ENCODE peak calls at places on chromosomes 7 and 10, in five cellular contexts. One of them, this sample, is unnamed.
A peak's percentile ranks its signal among the peaks of the same experiment; 100 is the strongest.

GRCh38 chr7:17486835-17487234 is 188.4 kb downstream of the AHR start:
- DNase-seq in dorsolateral prefrontal cortex: no peak
- DNase-seq in fibroblast of lung: no peak
- DNase-seq in right atrium auricular region: no peak
- DNase-seq in esophagus squamous epithelium: no peak
- DNase-seq in this sample: no peak

GRCh38 chr10:84177541-84178386 is 4.2 kb downstream of the GPR15LG start:
- DNase-seq in fibroblast of lung: no peak
- DNase-seq in right atrium auricular region: no peak
- DNase-seq in dorsolateral prefrontal cortex: no peak
- DNase-seq in esophagus squamous epithelium: no peak
- DNase-seq in this sample: no peak

GRCh38 chr10:44209806-44210205 is 175.1 kb downstream of the CXCL12 start:
- DNase-seq in fibroblast of lung: no peak
- DNase-seq in right atrium auricular region: no peak
- DNase-seq in esophagus squamous epithelium: no peak
- DNase-seq in dorsolateral prefrontal cortex: no peak
- DNase-seq in this sample: no peak

GRCh38 chr7:27166475-27167169 is 1.3 kb upstream of the HOXA9 start:
- DNase-seq in right atrium auricular region: no peak
- DNase-seq in dorsolateral prefrontal cortex: no peak
- DNase-seq in esophagus squamous epithelium: no peak
- DNase-seq in fibroblast of lung: no peak
- DNase-seq in this sample: no peak

GRCh38 chr7:96640054-96640453 is 69.6 kb downstream of the SEM1 start:
- DNase-seq in esophagus squamous epithelium: no peak
- DNase-seq in fibroblast of lung: no peak
- DNase-seq in dorsolateral prefrontal cortex: no peak
- DNase-seq in right atrium auricular region: no peak
- DNase-seq in this sample: no peak

GRCh38 chr7:140645166-140645565 is 4.6 kb upstream of the DENND2A start:
- DNase-seq in esophagus squamous epithelium: no peak
- DNase-seq in dorsolateral prefrontal cortex: no peak
- DNase-seq in right atrium auricular region: no peak
- DNase-seq in fibroblast of lung: no peak
- DNase-seq in this sample: no peak

GRCh38 chr10:97543025-97543546 is 29.5 kb upstream of the ANKRD2 start:
- DNase-seq in esophagus squamous epithelium: peak; percentile 11
- DNase-seq in dorsolateral prefrontal cortex: peak; percentile 92
- DNase-seq in right atrium auricular region: peak; percentile 94
- DNase-seq in fibroblast of lung: peak; percentile 91
- DNase-seq in this sample: peak; percentile 80

GRCh38 chr10:26579256-26580063 is 118.0 kb upstream of the PDSS1 start:
- DNase-seq in fibroblast of lung: no peak
- DNase-seq in right atrium auricular region: no peak
- DNase-seq in esophagus squamous epithelium: no peak
- DNase-seq in dorsolateral prefrontal cortex: no peak
- DNase-seq in this sample: no peak

GRCh38 chr10:28049286-28049685 is 50.4 kb upstream of the ODAD2 start:
- DNase-seq in esophagus squamous epithelium: no peak
- DNase-seq in dorsolateral prefrontal cortex: no peak
- DNase-seq in fibroblast of lung: no peak
- DNase-seq in right atrium auricular region: no peak
- DNase-seq in this sample: no peak

GRCh38 chr7:4272141-4272540 is 410.0 kb upstream of the FOXK1 start:
- DNase-seq in fibroblast of lung: no peak
- DNase-seq in esophagus squamous epithelium: no peak
- DNase-seq in dorsolateral prefrontal cortex: no peak
- DNase-seq in right atrium auricular region: no peak
- DNase-seq in this sample: no peak

GRCh38 chr7:50679218-50680007 is 103.3 kb downstream of the GRB10 start:
- DNase-seq in dorsolateral prefrontal cortex: no peak
- DNase-seq in right atrium auricular region: no peak
- DNase-seq in fibroblast of lung: peak; percentile 72
- DNase-seq in esophagus squamous epithelium: no peak
- DNase-seq in this sample: no peak

GRCh38 chr7:80380957-80381356 is 130.9 kb downstream of the GNAT3 start:
- DNase-seq in dorsolateral prefrontal cortex: no peak
- DNase-seq in esophagus squamous epithelium: no peak
- DNase-seq in right atrium auricular region: no peak
- DNase-seq in fibroblast of lung: no peak
- DNase-seq in this sample: no peak

GRCh38 chr10:70879244-70879643 is 9.1 kb downstream of the PCBD1 start:
- DNase-seq in dorsolateral prefrontal cortex: no peak
- DNase-seq in fibroblast of lung: no peak
- DNase-seq in esophagus squamous epithelium: no peak
- DNase-seq in right atrium auricular region: no peak
- DNase-seq in this sample: no peak

GRCh38 chr10:132961864-132962622 is 19.7 kb upstream of the CFAP46 start:
- DNase-seq in fibroblast of lung: peak; percentile 78
- DNase-seq in right atrium auricular region: peak; percentile 83
- DNase-seq in esophagus squamous epithelium: no peak
- DNase-seq in dorsolateral prefrontal cortex: peak; percentile 58
- DNase-seq in this sample: no peak

GRCh38 chr7:112897839-112898431 is 107.7 kb upstream of the TMEM168 start:
- DNase-seq in fibroblast of lung: no peak
- DNase-seq in dorsolateral prefrontal cortex: no peak
- DNase-seq in right atrium auricular region: no peak
- DNase-seq in esophagus squamous epithelium: no peak
- DNase-seq in this sample: no peak

GRCh38 chr10:51918921-51919325 is 219.5 kb upstream of the CSTF2T start:
- DNase-seq in fibroblast of lung: no peak
- DNase-seq in right atrium auricular region: no peak
- DNase-seq in dorsolateral prefrontal cortex: no peak
- DNase-seq in esophagus squamous epithelium: no peak
- DNase-seq in this sample: no peak

GRCh38 chr7:49099587-49100326 is 175.4 kb downstream of the CDC14C start:
- DNase-seq in dorsolateral prefrontal cortex: no peak
- DNase-seq in fibroblast of lung: no peak
- DNase-seq in right atrium auricular region: no peak
- DNase-seq in esophagus squamous epithelium: no peak
- DNase-seq in this sample: no peak

GRCh38 chr10:123519861-123520260 is 146.3 kb upstream of the GPR26 start:
- DNase-seq in dorsolateral prefrontal cortex: no peak
- DNase-seq in right atrium auricular region: peak; percentile 44
- DNase-seq in esophagus squamous epithelium: no peak
- DNase-seq in fibroblast of lung: no peak
- DNase-seq in this sample: no peak

GRCh38 chr10:35415505-35415904 is 79.2 kb downstream of the CCNY start:
- DNase-seq in fibroblast of lung: no peak
- DNase-seq in esophagus squamous epithelium: no peak
- DNase-seq in dorsolateral prefrontal cortex: no peak
- DNase-seq in right atrium auricular region: peak; percentile 50
- DNase-seq in this sample: no peak
- H3K27ac ChIP-seq in fibroblast of lung: no peak overlapping the region
- H3K27ac ChIP-seq in esophagus squamous epithelium: no peak overlapping the region
- H3K27ac ChIP-seq in dorsolateral prefrontal cortex: peak overlapping the region; percentile 3
- H3K27ac ChIP-seq in right atrium auricular region: no peak overlapping the region
- H3K27ac ChIP-seq in this sample: peak overlapping the region; percentile 56

GRCh38 chr7:134785842-134786241 is 6.4 kb downstream of the CALD1 start:
- DNase-seq in dorsolateral prefrontal cortex: no peak
- DNase-seq in esophagus squamous epithelium: no peak
- DNase-seq in fibroblast of lung: no peak
- DNase-seq in right atrium auricular region: no peak
- DNase-seq in this sample: no peak

GRCh38 chr7:134788191-134788590 is 8.8 kb downstream of the CALD1 start:
- DNase-seq in dorsolateral prefrontal cortex: no peak
- DNase-seq in esophagus squamous epithelium: no peak
- DNase-seq in fibroblast of lung: no peak
- DNase-seq in right atrium auricular region: no peak
- DNase-seq in this sample: no peak

GRCh38 chr7:134787720-134788119 is 8.3 kb downstream of the CALD1 start:
- DNase-seq in esophagus squamous epithelium: no peak
- DNase-seq in right atrium auricular region: no peak
- DNase-seq in dorsolateral prefrontal cortex: no peak
- DNase-seq in fibroblast of lung: no peak
- DNase-seq in this sample: no peak

GRCh38 chr7:134784251-134785049 is 5.0 kb downstream of the CALD1 start:
- DNase-seq in dorsolateral prefrontal cortex: no peak
- DNase-seq in esophagus squamous epithelium: no peak
- DNase-seq in right atrium auricular region: no peak
- DNase-seq in fibroblast of lung: no peak
- DNase-seq in this sample: no peak

GRCh38 chr7:134787064-134787463 is 7.6 kb downstream of the CALD1 start:
- DNase-seq in esophagus squamous epithelium: no peak
- DNase-seq in dorsolateral prefrontal cortex: no peak
- DNase-seq in fibroblast of lung: no peak
- DNase-seq in right atrium auricular region: no peak
- DNase-seq in this sample: no peak
- H3K27ac ChIP-seq in esophagus squamous epithelium: no peak overlapping the region
- H3K27ac ChIP-seq in dorsolateral prefrontal cortex: no peak overlapping the region
- H3K27ac ChIP-seq in fibroblast of lung: peak overlapping the region; percentile 13
- H3K27ac ChIP-seq in right atrium auricular region: peak overlapping the region; percentile 74
- H3K27ac ChIP-seq in this sample: no peak overlapping the region

DNA sequence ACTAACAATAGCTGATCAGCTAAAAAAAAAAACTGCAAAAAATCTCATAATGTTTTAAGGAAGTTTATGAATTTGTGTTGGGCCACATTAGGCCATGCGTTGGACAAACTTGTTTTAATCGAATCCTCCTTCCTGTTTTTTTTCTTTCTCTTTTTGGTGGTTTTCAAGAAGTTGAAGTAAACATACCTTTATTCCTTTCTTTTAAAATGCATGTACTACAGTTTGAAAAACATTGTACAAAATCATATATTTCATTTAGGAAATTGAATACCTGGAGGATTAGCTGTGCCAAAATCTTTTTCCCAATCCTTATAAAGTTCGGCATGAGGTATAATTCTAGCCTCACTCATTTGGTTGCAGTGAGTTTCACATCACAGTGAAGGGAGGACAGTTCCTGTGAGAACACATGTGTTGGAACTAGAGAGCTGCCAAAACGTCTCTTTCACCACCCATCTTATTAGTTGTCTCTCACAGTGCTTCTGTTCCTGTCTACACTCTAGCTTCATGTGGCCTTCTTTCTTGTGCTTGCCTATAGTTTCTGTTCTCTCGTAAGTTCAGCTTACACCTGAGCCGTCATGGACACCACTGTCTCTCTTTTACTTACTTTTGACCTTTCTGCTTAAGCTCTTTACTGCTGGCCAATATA is 37.7 kb downstream of the ZNRF2 start:
- DNase-seq in esophagus squamous epithelium: no peak
- DNase-seq in dorsolateral prefrontal cortex: no peak
- DNase-seq in fibroblast of lung: peak; percentile 34
- DNase-seq in right atrium auricular region: no peak
- DNase-seq in this sample: no peak
- H3K27ac ChIP-seq in esophagus squamous epithelium: peak overlapping the region; percentile 73
- H3K27ac ChIP-seq in dorsolateral prefrontal cortex: no peak overlapping the region
- H3K27ac ChIP-seq in fibroblast of lung: peak overlapping the region; percentile 60
- H3K27ac ChIP-seq in right atrium auricular region: peak overlapping the region; percentile 30
- H3K27ac ChIP-seq in this sample: no peak overlapping the region

DNA sequence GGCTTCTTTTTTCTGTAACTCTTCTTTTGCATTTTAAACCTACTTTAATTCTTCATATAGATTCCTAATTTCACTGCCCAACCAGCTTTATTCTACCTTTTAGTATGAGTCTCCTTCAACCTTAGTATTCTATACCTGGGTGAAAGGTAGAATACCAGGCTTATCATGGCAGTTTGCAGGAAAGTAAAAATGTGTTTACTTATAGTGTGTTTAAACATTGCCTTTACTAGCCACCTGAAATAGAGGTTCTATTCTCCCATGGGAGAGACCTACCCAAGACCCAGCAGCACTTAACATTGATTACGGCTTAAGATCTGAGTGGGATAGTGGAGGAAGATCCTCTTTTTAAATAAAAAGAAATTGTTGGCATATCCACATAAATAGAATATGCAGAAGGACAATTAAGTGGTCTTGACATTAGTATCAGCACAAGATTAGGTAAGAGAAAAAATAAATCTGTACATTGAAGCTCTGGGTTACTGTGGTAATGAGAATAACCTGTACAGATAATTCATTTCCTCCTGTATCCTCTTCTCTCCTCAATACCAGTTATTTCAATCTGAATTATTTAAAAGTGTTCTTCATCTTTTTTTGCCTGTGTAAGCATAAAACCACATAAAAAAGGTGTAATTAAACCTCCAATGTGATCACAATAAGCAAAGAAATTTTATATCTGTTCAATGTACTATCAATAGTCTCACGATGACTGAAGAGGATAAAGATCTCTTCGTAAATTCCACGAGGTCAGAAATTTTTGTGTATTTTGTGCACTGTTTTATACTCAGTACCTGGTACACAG is 1.4 kb upstream of the MYPN start:
- DNase-seq in esophagus squamous epithelium: no peak
- DNase-seq in right atrium auricular region: no peak
- DNase-seq in fibroblast of lung: no peak
- DNase-seq in dorsolateral prefrontal cortex: no peak
- DNase-seq in this sample: no peak
- H3K27ac ChIP-seq in esophagus squamous epithelium: no peak overlapping the region
- H3K27ac ChIP-seq in right atrium auricular region: peak overlapping the region; percentile 82
- H3K27ac ChIP-seq in fibroblast of lung: no peak overlapping the region
- H3K27ac ChIP-seq in dorsolateral prefrontal cortex: no peak overlapping the region
- H3K27ac ChIP-seq in this sample: no peak overlapping the region

GRCh38 chr7:5359344-5359743 is 64.3 kb downstream of the TNRC18 start:
- DNase-seq in right atrium auricular region: no peak
- DNase-seq in dorsolateral prefrontal cortex: no peak
- DNase-seq in esophagus squamous epithelium: no peak
- DNase-seq in fibroblast of lung: no peak
- DNase-seq in this sample: no peak

GRCh38 chr7:5356751-5357119 is 66.9 kb downstream of the TNRC18 start:
- DNase-seq in fibroblast of lung: no peak
- DNase-seq in right atrium auricular region: no peak
- DNase-seq in esophagus squamous epithelium: no peak
- DNase-seq in dorsolateral prefrontal cortex: no peak
- DNase-seq in this sample: no peak

GRCh38 chr7:5360971-5361370 is 62.7 kb downstream of the TNRC18 start:
- DNase-seq in right atrium auricular region: no peak
- DNase-seq in esophagus squamous epithelium: no peak
- DNase-seq in fibroblast of lung: no peak
- DNase-seq in dorsolateral prefrontal cortex: no peak
- DNase-seq in this sample: no peak

GRCh38 chr7:5360451-5360850 is 63.2 kb downstream of the TNRC18 start:
- DNase-seq in right atrium auricular region: no peak
- DNase-seq in esophagus squamous epithelium: no peak
- DNase-seq in fibroblast of lung: no peak
- DNase-seq in dorsolateral prefrontal cortex: no peak
- DNase-seq in this sample: no peak

DNA sequence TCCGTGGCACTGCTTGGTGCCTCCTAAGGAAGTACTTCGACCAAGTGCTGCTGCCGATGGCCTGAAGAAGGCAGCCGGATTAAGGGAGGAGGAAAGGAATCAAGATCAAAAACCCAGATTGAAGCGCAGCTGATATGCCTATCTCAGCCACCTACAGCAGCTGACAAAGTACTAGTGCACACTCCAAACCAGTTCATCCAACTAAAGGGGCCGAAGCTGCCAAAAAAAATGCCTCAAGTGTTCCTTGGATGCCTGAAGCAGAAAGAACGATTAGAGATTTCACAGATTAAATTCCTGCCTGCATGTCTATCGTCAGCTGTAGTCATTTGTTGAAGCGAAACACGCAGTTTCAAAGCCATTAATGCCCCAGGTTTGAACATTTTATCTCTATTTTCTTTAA is 65.7 kb downstream of the TNRC18 start:
- DNase-seq in fibroblast of lung: no peak
- DNase-seq in dorsolateral prefrontal cortex: no peak
- DNase-seq in right atrium auricular region: no peak
- DNase-seq in esophagus squamous epithelium: no peak
- DNase-seq in this sample: no peak
- H3K27ac ChIP-seq in fibroblast of lung: no peak overlapping the region
- H3K27ac ChIP-seq in dorsolateral prefrontal cortex: no peak overlapping the region
- H3K27ac ChIP-seq in right atrium auricular region: no peak overlapping the region
- H3K27ac ChIP-seq in esophagus squamous epithelium: no peak overlapping the region
- H3K27ac ChIP-seq in this sample: no peak overlapping the region

This sample was measured in caudate nucleus.